ENCODE peak calls at places on chromosomes 13 and 19, in six cellular contexts. T is PC-9, G is ovary, I is stomach, U is osteoblast, E is heart left ventricle. J is an unnamed sample.

GRCh38 chr13:39998166-39998565 is 342.7 kb downstream of the COG6 start:
- DNase-seq in T (no peak), G (no peak), I (no peak), U (no peak), E (no peak), J (no peak)

GRCh38 chr13:44576396-44577235 is 486 bp upstream of the TSC22D1 start:
- DNase-seq in T (peak), G (no peak), I (peak), U (no peak), E (no peak), J (no peak)

GRCh38 chr19:48963371-48964204 is 1.5 kb upstream of the FTL start:
- DNase-seq in T (peak), G (peak), I (peak), U (peak), E (peak), J (peak)

GRCh38 chr19:14048439-14049153 is 13.3 kb downstream of the PALM3 start:
- DNase-seq in T (peak), G (no peak), I (peak), U (peak), E (peak), J (peak)

GRCh38 chr13:49533586-49534269 is 38.0 kb downstream of the PHF11 start:
- DNase-seq in T (no peak), G (no peak), I (no peak), U (no peak), E (no peak), J (peak)

GRCh38 chr19:3243851-3244700 is 19.6 kb downstream of the CELF5 start:
- DNase-seq in T (peak), G (no peak), I (peak), U (peak), E (no peak), J (no peak)

GRCh38 chr19:54708781-54709180 is 15.5 kb upstream of the KIR3DL3 start:
- DNase-seq in T (no peak), G (no peak), I (no peak), U (no peak), E (no peak), J (no peak)

GRCh38 chr19:20103091-20103501 is 25.3 kb downstream of the ZNF90 start:
- DNase-seq in T (no peak), G (no peak), I (no peak), U (no peak), E (no peak), J (no peak)

GRCh38 chr13:71290963-71291937 is 575.8 kb downstream of the DACH1 start:
- DNase-seq in T (peak), G (peak), I (no peak), U (no peak), E (no peak), J (no peak)

GRCh38 chr13:99893567-99893966 is 78.0 kb downstream of the ZIC5 start:
- DNase-seq in T (no peak), G (no peak), I (no peak), U (no peak), E (no peak), J (no peak)

DNA sequence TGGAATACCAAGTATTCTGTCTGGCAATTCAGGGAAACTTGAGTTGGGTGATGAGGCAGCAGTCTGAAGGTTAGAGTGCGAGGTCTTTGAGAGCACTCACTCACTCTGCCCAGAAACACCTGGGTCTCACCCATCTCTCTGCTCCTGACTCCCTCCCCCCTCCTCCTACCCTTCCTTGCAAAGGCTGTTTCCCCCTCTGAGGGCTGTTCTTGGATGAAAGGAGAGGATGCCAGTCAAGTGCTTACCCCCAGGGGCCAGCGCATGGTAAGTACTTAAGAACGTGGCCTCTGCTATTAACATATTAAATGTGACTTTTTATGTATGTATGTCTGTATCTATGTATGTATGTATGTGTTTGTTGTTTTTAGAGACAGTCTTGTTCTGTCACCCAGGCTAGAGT is 22.5 kb downstream of the SIPA1L3 start:
- DNase-seq in T (no peak), G (no peak), I (no peak), U (no peak), E (no peak), J (no peak)
- TF ChIP-seq CTCF in T (no peak), G (no peak), I (no peak), U (no peak), E (no peak), J (no peak)

GRCh38 chr19:18776288-18776594 is 14.9 kb downstream of the COMP start:
- DNase-seq in T (no peak), G (no peak), I (no peak), U (peak), E (no peak), J (no peak)
- TF ChIP-seq CTCF in T (no peak), G (no peak), I (no peak), U (peak), E (no peak), J (no peak)

GRCh38 chr13:54305377-54305776 is 1276.8 kb downstream of the OLFM4 start:
- DNase-seq in T (no peak), G (no peak), I (no peak), U (no peak), E (no peak), J (no peak)
- TF ChIP-seq CTCF in T (no peak), G (no peak), I (no peak), U (no peak), E (no peak), J (no peak)

DNA sequence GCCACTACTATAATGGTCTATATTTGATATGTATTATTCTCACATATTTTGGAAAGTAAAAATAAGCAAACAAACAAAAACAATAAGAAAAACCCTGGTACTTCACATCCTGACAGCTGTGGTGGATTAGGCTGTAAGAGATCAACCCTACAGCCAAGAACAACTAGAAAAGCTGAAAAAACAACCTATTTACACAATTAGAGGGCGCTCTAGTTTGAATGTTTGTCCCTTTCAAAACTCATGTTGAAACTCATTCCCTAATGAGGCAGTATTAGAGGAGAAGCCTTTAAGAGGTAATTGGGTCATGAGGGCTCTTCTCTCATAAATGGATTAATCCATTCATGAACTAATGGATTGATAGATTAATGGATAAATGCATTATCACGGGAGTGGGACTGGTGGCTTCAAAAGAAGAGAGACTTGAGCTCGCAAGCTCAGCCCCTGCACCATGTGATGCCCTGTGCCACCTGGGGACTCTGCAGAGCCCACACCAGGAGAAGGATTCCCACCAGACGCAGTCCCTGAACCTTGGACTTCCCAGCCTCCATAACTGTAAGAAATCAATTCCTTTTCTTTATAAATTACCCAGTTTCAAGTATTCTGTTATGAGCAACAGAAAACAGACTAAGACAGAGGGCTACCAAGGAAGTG is 733.9 kb upstream of the ARGLU1 start:
- DNase-seq in T (no peak), G (no peak), I (no peak), U (no peak), E (no peak), J (no peak)
- TF ChIP-seq CTCF in T (peak), G (no peak), I (no peak), U (no peak), E (no peak), J (no peak)

DNA sequence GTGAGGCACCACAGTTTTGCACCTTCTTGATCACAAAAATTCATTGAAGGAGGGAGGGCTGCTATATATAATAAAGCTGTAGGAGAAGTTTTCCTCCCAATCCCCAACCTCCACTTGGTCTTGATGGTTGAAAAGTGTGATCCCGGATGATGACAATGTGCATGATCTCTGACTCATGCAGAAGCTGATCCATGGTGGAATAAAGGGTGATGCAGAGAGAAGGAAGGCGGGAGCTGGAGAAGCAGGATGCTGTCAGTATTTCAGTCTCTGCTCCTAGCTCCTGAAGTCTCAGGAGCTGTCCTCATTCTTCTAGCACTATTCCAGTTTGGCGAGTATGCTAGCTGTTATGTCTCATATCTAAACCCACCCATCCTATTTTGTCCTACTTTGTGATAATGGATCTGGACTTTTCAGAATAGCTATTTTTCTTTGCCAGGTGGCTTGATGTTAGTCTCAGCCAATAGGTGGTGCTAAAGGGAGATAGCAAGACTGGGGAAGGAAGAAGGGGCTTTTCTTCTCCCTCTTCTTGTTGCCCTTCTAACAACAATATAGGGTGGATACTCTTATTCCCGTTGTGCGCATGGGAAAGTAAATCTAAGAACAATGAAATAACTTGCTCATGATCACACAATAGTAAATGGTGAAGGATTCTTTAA is 65.6 kb upstream of the HTR2A start:
- DNase-seq in T (no peak), G (no peak), I (no peak), U (peak), E (no peak), J (no peak)
- TF ChIP-seq CTCF in T (peak), G (no peak), I (no peak), U (peak), E (no peak), J (no peak)

DNA sequence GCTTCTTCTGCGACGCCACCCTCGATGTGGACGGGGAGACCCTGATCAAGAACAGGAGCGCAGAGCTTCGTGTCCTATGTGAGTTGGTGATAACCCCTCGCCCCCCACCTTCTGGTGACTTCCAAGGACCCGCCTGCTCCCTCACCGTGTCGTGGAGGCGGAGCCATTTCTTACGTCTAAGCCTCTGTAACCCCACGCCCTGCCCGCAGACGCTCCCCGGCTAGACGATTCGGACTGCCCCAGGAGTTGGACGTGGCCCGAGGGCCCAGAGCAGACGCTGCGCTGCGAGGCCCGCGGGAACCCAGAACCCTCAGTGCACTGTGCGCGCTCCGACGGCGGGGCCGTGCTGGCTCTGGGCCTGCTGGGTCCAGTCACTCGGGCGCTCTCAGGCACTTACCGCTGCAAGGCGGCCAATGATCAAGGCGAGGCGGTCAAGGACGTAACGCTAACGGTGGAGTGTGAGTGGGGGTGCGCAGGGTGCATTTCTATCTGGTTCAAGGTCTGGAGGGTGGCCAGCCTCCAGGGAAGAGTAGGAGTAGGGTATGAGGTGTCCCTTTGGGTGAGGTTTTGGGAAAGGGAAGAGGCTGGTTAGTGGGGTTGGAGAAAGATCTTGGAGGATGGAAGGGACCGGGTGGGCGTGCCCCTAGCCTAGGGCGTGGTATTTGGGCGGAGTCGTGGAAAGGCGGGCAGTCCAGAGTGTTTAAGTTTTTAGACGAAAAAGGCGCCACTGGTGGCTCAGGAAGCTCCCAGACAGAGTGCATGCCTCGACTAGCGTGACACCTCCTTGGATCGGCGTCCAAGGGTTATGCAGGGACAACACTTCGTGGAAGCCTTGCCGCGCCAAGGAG is 3.3 kb downstream of the ICAM5 start:
- DNase-seq in T (no peak), G (no peak), I (no peak), U (peak), E (no peak), J (peak)
- TF ChIP-seq CTCF in T (no peak), G (no peak), I (no peak), U (no peak), E (no peak), J (no peak)